ENCODE peak calls at places on chromosomes 13 and 19, in six cellular contexts. One of them, this sample, is unnamed.

GRCh38 chr13:80665792-80666333 is 324.9 kb upstream of the SPRY2 start:
- DNase-seq in left lung: no peak
- DNase-seq in PC-3: no peak
- DNase-seq in tibial artery: no peak
- DNase-seq in GM12878: no peak
- DNase-seq in psoas muscle: no peak
- DNase-seq in this sample: no peak

GRCh38 chr13:95403349-95404140 is 102.3 kb upstream of the ABCC4 start:
- DNase-seq in left lung: no peak
- DNase-seq in PC-3: peak; percentile 13
- DNase-seq in GM12878: no peak
- DNase-seq in psoas muscle: no peak
- DNase-seq in tibial artery: no peak
- DNase-seq in this sample: no peak

GRCh38 chr19:35451278-35452096 is 3.4 kb downstream of the FFAR2 start:
- DNase-seq in tibial artery: no peak
- DNase-seq in PC-3: no peak
- DNase-seq in GM12878: peak; percentile 86
- DNase-seq in psoas muscle: no peak
- DNase-seq in left lung: no peak
- DNase-seq in this sample: no peak

GRCh38 chr19:28482221-28482620 is 730.7 kb downstream of the UQCRFS1 start:
- DNase-seq in tibial artery: no peak
- DNase-seq in PC-3: no peak
- DNase-seq in left lung: no peak
- DNase-seq in psoas muscle: no peak
- DNase-seq in GM12878: no peak
- DNase-seq in this sample: no peak

GRCh38 chr19:13987101-13987890 is 18.8 kb downstream of the RFX1 start:
- DNase-seq in PC-3: no peak
- DNase-seq in GM12878: no peak
- DNase-seq in tibial artery: no peak
- DNase-seq in psoas muscle: peak; percentile 92
- DNase-seq in left lung: peak; percentile 83
- DNase-seq in this sample: no peak

GRCh38 chr19:20233105-20233504 is 66.1 kb downstream of the ZNF486 start:
- DNase-seq in left lung: no peak
- DNase-seq in PC-3: no peak
- DNase-seq in psoas muscle: no peak
- DNase-seq in GM12878: no peak
- DNase-seq in tibial artery: no peak
- DNase-seq in this sample: no peak

GRCh38 chr13:79435549-79435948 is 29.5 kb upstream of the RBM26 start:
- DNase-seq in GM12878: no peak
- DNase-seq in psoas muscle: no peak
- DNase-seq in tibial artery: no peak
- DNase-seq in PC-3: peak; percentile 74
- DNase-seq in left lung: no peak
- DNase-seq in this sample: no peak

GRCh38 chr13:31998131-31998530 is 33.4 kb upstream of the FRY start:
- DNase-seq in left lung: no peak
- DNase-seq in psoas muscle: no peak
- DNase-seq in PC-3: no peak
- DNase-seq in GM12878: no peak
- DNase-seq in tibial artery: no peak
- DNase-seq in this sample: no peak

GRCh38 chr13:33876716-33877394 is 58.9 kb downstream of the RFC3 start:
- DNase-seq in GM12878: no peak
- DNase-seq in psoas muscle: no peak
- DNase-seq in PC-3: no peak
- DNase-seq in left lung: no peak
- DNase-seq in tibial artery: no peak
- DNase-seq in this sample: no peak

GRCh38 chr13:39811696-39812095 is 156.2 kb downstream of the COG6 start:
- DNase-seq in GM12878: no peak
- DNase-seq in psoas muscle: no peak
- DNase-seq in PC-3: no peak
- DNase-seq in left lung: no peak
- DNase-seq in tibial artery: no peak
- DNase-seq in this sample: no peak

GRCh38 chr19:18894254-18895037 is 1.5 kb downstream of the CERS1 start:
- DNase-seq in GM12878: no peak
- DNase-seq in PC-3: no peak
- DNase-seq in left lung: no peak
- DNase-seq in tibial artery: peak; percentile 61
- DNase-seq in psoas muscle: no peak
- DNase-seq in this sample: peak; percentile 45
- H3K27me3 ChIP-seq in GM12878: peaks cover 4% of the 10 kb centered on the region
- H3K27me3 ChIP-seq in PC-3: peaks cover 14% of the 10 kb centered on the region
- H3K27me3 ChIP-seq in left lung: peaks cover 49% of the 10 kb centered on the region
- H3K27me3 ChIP-seq in tibial artery: peaks cover 52% of the 10 kb centered on the region
- H3K27me3 ChIP-seq in psoas muscle: no peaks in the 10 kb centered on the region
- H3K27me3 ChIP-seq in this sample: no peaks in the 10 kb centered on the region

DNA sequence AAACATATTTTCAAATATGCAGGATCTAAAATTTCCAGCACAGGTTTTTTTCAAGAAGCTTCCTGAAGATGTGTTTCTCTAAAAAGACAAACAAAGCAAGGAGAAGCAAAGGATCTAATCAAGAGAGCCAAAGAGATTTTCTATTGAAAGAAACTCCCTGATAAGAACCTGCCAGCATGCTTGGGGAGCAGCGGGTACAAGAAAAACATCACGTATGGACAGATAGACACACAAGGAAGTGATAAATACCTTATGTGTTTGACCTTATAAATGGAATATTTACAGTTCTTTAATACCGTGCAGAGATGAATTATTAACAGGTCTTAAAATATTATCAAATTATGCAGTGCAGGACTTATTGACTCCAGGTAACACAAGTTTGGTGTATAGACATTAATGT is 562.1 kb downstream of the DACH1 start:
- DNase-seq in tibial artery: no peak
- DNase-seq in GM12878: no peak
- DNase-seq in left lung: no peak
- DNase-seq in PC-3: no peak
- DNase-seq in psoas muscle: no peak
- DNase-seq in this sample: no peak
- H3K36me3 ChIP-seq in tibial artery: no peaks in the 10 kb centered on the region
- H3K36me3 ChIP-seq in GM12878: no peaks in the 10 kb centered on the region
- H3K36me3 ChIP-seq in left lung: no peaks in the 10 kb centered on the region
- H3K36me3 ChIP-seq in PC-3: no peaks in the 10 kb centered on the region
- H3K36me3 ChIP-seq in psoas muscle: no peaks in the 10 kb centered on the region
- H3K36me3 ChIP-seq in this sample: no peaks in the 10 kb centered on the region

GRCh38 chr19:11418518-11419506 is at the start of gene RGL3:
- DNase-seq in psoas muscle: peak; percentile 69
- DNase-seq in PC-3: peak; percentile 33
- DNase-seq in left lung: peak; percentile 58
- DNase-seq in tibial artery: peak; percentile 81
- DNase-seq in GM12878: no peak
- DNase-seq in this sample: peak; percentile 62
- H3K27me3 ChIP-seq in psoas muscle: peaks cover 28% of the 10 kb centered on the region
- H3K27me3 ChIP-seq in PC-3: no peaks in the 10 kb centered on the region
- H3K27me3 ChIP-seq in left lung: peaks cover 77% of the 10 kb centered on the region
- H3K27me3 ChIP-seq in tibial artery: peaks cover 1% of the 10 kb centered on the region
- H3K27me3 ChIP-seq in GM12878: peaks cover 16% of the 10 kb centered on the region
- H3K27me3 ChIP-seq in this sample: peaks cover 60% of the 10 kb centered on the region

GRCh38 chr13:20788312-20788711 is 14.6 kb upstream of the EEF1AKMT1 start:
- DNase-seq in tibial artery: no peak
- DNase-seq in psoas muscle: no peak
- DNase-seq in PC-3: no peak
- DNase-seq in left lung: no peak
- DNase-seq in GM12878: no peak
- DNase-seq in this sample: no peak
- H3K36me3 ChIP-seq in tibial artery: peaks cover 9% of the 10 kb centered on the region
- H3K36me3 ChIP-seq in psoas muscle: peaks cover 84% of the 10 kb centered on the region
- H3K36me3 ChIP-seq in PC-3: peaks cover 28% of the 10 kb centered on the region
- H3K36me3 ChIP-seq in left lung: no peaks in the 10 kb centered on the region
- H3K36me3 ChIP-seq in GM12878: no peaks in the 10 kb centered on the region
- H3K36me3 ChIP-seq in this sample: peaks cover 35% of the 10 kb centered on the region

GRCh38 chr19:853014-853553 is 981 bp downstream of the ELANE start:
- DNase-seq in tibial artery: no peak
- DNase-seq in left lung: no peak
- DNase-seq in GM12878: no peak
- DNase-seq in psoas muscle: no peak
- DNase-seq in PC-3: no peak
- DNase-seq in this sample: no peak

GRCh38 chr19:850221-850978 is 1.7 kb upstream of the ELANE start:
- DNase-seq in tibial artery: peak; percentile 96
- DNase-seq in psoas muscle: peak; percentile 96
- DNase-seq in left lung: peak; percentile 86
- DNase-seq in PC-3: peak; percentile 57
- DNase-seq in GM12878: no peak
- DNase-seq in this sample: peak; percentile 86

GRCh38 chr19:848457-848921 is 3.6 kb upstream of the ELANE start:
- DNase-seq in GM12878: no peak
- DNase-seq in left lung: no peak
- DNase-seq in psoas muscle: peak; percentile 69
- DNase-seq in PC-3: no peak
- DNase-seq in tibial artery: no peak
- DNase-seq in this sample: no peak

GRCh38 chr19:852136-853013 is at the start of gene ELANE:
- DNase-seq in psoas muscle: peak; percentile 53
- DNase-seq in tibial artery: no peak
- DNase-seq in PC-3: no peak
- DNase-seq in GM12878: no peak
- DNase-seq in left lung: no peak
- DNase-seq in this sample: no peak

GRCh38 chr19:850979-851335 is 1.1 kb upstream of the ELANE start:
- DNase-seq in GM12878: no peak
- DNase-seq in left lung: no peak
- DNase-seq in psoas muscle: no peak
- DNase-seq in tibial artery: no peak
- DNase-seq in PC-3: no peak
- DNase-seq in this sample: no peak
- H3K27me3 ChIP-seq in GM12878: no peaks in the 10 kb centered on the region
- H3K27me3 ChIP-seq in left lung: peaks cover 63% of the 10 kb centered on the region
- H3K27me3 ChIP-seq in psoas muscle: peaks cover 16% of the 10 kb centered on the region
- H3K27me3 ChIP-seq in tibial artery: peaks cover 72% of the 10 kb centered on the region
- H3K27me3 ChIP-seq in PC-3: peaks cover 14% of the 10 kb centered on the region
- H3K27me3 ChIP-seq in this sample: no peaks in the 10 kb centered on the region

GRCh38 chr19:16877581-16877980 is 11.2 kb upstream of the F2RL3 start:
- DNase-seq in psoas muscle: no peak
- DNase-seq in left lung: no peak
- DNase-seq in PC-3: no peak
- DNase-seq in tibial artery: no peak
- DNase-seq in GM12878: no peak
- DNase-seq in this sample: no peak

GRCh38 chr19:16878181-16878965 is 10.4 kb upstream of the F2RL3 start:
- DNase-seq in psoas muscle: no peak
- DNase-seq in tibial artery: no peak
- DNase-seq in left lung: no peak
- DNase-seq in PC-3: no peak
- DNase-seq in GM12878: no peak
- DNase-seq in this sample: no peak

GRCh38 chr19:16874250-16874977 is 14.4 kb upstream of the F2RL3 start:
- DNase-seq in left lung: no peak
- DNase-seq in GM12878: no peak
- DNase-seq in PC-3: no peak
- DNase-seq in psoas muscle: no peak
- DNase-seq in tibial artery: no peak
- DNase-seq in this sample: no peak

GRCh38 chr19:16875584-16876555 is 12.9 kb upstream of the F2RL3 start:
- DNase-seq in PC-3: no peak
- DNase-seq in GM12878: no peak
- DNase-seq in tibial artery: no peak
- DNase-seq in left lung: no peak
- DNase-seq in psoas muscle: no peak
- DNase-seq in this sample: no peak

DNA sequence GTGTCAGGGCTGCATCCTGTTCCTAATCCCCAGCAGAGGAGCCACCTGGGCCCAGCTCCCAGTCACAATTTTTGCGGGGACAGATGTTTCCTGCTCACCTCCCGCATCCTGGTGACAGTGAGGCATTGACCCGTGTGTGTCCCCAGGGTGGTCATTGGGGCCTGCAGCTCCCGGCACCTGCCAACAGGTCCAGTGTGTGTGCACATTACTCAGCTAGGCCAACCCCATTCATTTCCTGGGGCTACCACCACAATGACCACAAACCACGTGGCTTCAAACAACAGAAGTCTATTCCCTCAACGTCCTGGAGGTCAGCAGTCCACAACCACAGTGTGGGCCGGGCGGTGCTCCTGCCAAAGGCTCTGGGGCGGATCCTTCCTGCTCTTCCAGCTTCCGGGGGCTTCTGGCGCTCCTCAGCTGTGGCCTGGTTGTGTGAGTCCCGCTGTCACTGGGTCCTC is 11.9 kb upstream of the F2RL3 start:
- DNase-seq in PC-3: peak; percentile 56
- DNase-seq in left lung: no peak
- DNase-seq in tibial artery: no peak
- DNase-seq in GM12878: no peak
- DNase-seq in psoas muscle: no peak
- DNase-seq in this sample: no peak
- H3K36me3 ChIP-seq in PC-3: peaks cover 60% of the 10 kb centered on the region
- H3K36me3 ChIP-seq in left lung: peaks cover 2% of the 10 kb centered on the region
- H3K36me3 ChIP-seq in tibial artery: peaks cover 50% of the 10 kb centered on the region
- H3K36me3 ChIP-seq in GM12878: peaks cover 40% of the 10 kb centered on the region
- H3K36me3 ChIP-seq in psoas muscle: peaks cover 66% of the 10 kb centered on the region
- H3K36me3 ChIP-seq in this sample: peaks cover 77% of the 10 kb centered on the region

This sample was measured in MG63.